ENCODE peak calls at places on chromosome 3, in nine cellular contexts. S, F, V, C, U, X, Y, I and H are unnamed samples.

GRCh38 chr3:64462203-64463120 is 225.3 kb downstream of the ADAMTS9 start:
- DNase-seq in V (no peak), Y (peak; percentile 99), C (no peak), U (no peak), I (no peak), F (no peak), S (no peak), X (no peak), H (peak; percentile 95)

GRCh38 chr3:16861432-16861831 is 23.3 kb upstream of the PLCL2 start:
- DNase-seq in V (no peak), S (no peak), U (no peak), X (no peak), Y (no peak), C (no peak), F (no peak), I (no peak), H (no peak)

GRCh38 chr3:184531580-184532290 is 29.9 kb upstream of the EPHB3 start:
- DNase-seq in F (no peak), X (no peak), I (no peak), V (no peak), C (no peak), U (no peak), S (no peak), Y (no peak), H (no peak)

GRCh38 chr3:187014417-187014864 is 84.1 kb downstream of the ST6GAL1 start:
- DNase-seq in Y (no peak), C (no peak), F (no peak), I (no peak), S (no peak), U (no peak), X (no peak), V (no peak), H (no peak)

GRCh38 chr3:194908972-194909371 is 223.3 kb downstream of the FAM43A start:
- DNase-seq in C (no peak), X (no peak), I (no peak), Y (no peak), V (no peak), U (no peak), F (no peak), S (no peak), H (no peak)

GRCh38 chr3:134754768-134755559 is 40.1 kb upstream of the EPHB1 start:
- DNase-seq in Y (peak; percentile 81), U (peak; percentile 67), V (peak; percentile 44), S (peak; percentile 26), F (no peak), X (no peak), C (peak; percentile 46), I (peak; percentile 19), H (peak; percentile 47)

GRCh38 chr3:180402463-180403073 is 199.4 kb upstream of the TTC14 start:
- DNase-seq in F (no peak), S (no peak), U (no peak), Y (peak; percentile 54), I (no peak), V (no peak), C (no peak), X (no peak), H (no peak)

GRCh38 chr3:173584093-173584833 is 186.7 kb downstream of the NLGN1 start:
- DNase-seq in X (no peak), S (no peak), C (peak; percentile 39), I (peak; percentile 1), F (no peak), Y (peak; percentile 49), V (no peak), U (peak; percentile 19), H (peak; percentile 34)

GRCh38 chr3:172384836-172385235 is 63.4 kb downstream of the GHSR start:
- DNase-seq in V (no peak), I (no peak), C (no peak), Y (no peak), S (no peak), X (no peak), F (no peak), U (no peak), H (no peak)